ENCODE peak calls at places on chromosomes 5 and 9, in eight cellular contexts. W is choroid plexus epithelial cell, G is spleen, M is uterus, P is MCF 10A, Q is mammary epithelial cell, R is IMR-90, N is GM10248. V is an unnamed sample.

GRCh38 chr9:71647094-71647591 is 121.2 kb downstream of the CEMIP2 start:
- DNase-seq in R (peak), W (peak), P (peak), N (no peak), M (peak), Q (peak), G (peak), V (no peak)

GRCh38 chr5:125559296-125559695 is 812.9 kb upstream of the ZNF608 start:
- DNase-seq in Q (peak), W (peak), G (no peak), R (peak), N (no peak), M (peak), P (peak), V (no peak)

GRCh38 chr9:134734270-134734669 is 92.7 kb downstream of the COL5A1 start:
- DNase-seq in Q (no peak), G (no peak), N (no peak), W (peak), M (peak), R (peak), P (peak), V (no peak)

GRCh38 chr9:73162987-73163763 is 11.5 kb downstream of the ANXA1 start:
- DNase-seq in M (no peak), N (no peak), P (no peak), Q (peak), W (no peak), R (no peak), G (no peak), V (no peak)

GRCh38 chr9:132748450-132748849 is 78.2 kb downstream of the GTF3C4 start:
- DNase-seq in Q (no peak), N (no peak), M (no peak), R (peak), W (peak), P (no peak), G (peak), V (peak)

GRCh38 chr9:123399803-123400378 is 43.9 kb downstream of the CRB2 start:
- DNase-seq in P (no peak), R (no peak), G (no peak), W (no peak), N (peak), Q (no peak), M (no peak), V (no peak)

GRCh38 chr9:129221233-129221632 is 43.2 kb upstream of the IER5L start:
- DNase-seq in R (no peak), M (no peak), G (no peak), N (no peak), W (no peak), P (no peak), Q (no peak), V (no peak)

GRCh38 chr5:128777052-128777451 is 188.2 kb upstream of the SLC27A6 start:
- DNase-seq in M (no peak), W (peak), N (peak), P (peak), R (no peak), Q (peak), G (no peak), V (no peak)

GRCh38 chr9:136137321-136138054 is 18.8 kb upstream of the TMEM250 start:
- DNase-seq in G (no peak), N (no peak), R (no peak), Q (no peak), P (no peak), W (no peak), M (no peak), V (no peak)

GRCh38 chr5:128118214-128118613 is 34.6 kb downstream of the SLC12A2 start:
- DNase-seq in R (no peak), G (no peak), Q (no peak), P (no peak), M (no peak), W (no peak), N (no peak), V (no peak)

GRCh38 chr9:136562746-136563506 is 17.1 kb upstream of the NOTCH1 start:
- DNase-seq in P (no peak), W (no peak), R (no peak), N (no peak), M (no peak), G (no peak), Q (no peak), V (no peak)

GRCh38 chr5:976849-977751 is 31.5 kb upstream of the NKD2 start:
- DNase-seq in W (no peak), N (no peak), P (no peak), R (no peak), G (no peak), M (no peak), Q (no peak), V (no peak)

GRCh38 chr5:177609076-177610059 is 9.4 kb downstream of the B4GALT7 start:
- DNase-seq in M (no peak), Q (no peak), W (no peak), R (no peak), N (no peak), G (no peak), P (no peak), V (no peak)

GRCh38 chr5:108398964-108399363 is 17.1 kb upstream of the FBXL17 start:
- DNase-seq in W (no peak), P (no peak), Q (no peak), M (no peak), R (no peak), N (no peak), G (no peak), V (no peak)

GRCh38 chr5:161544350-161544765 is 2.2 kb downstream of the GABRB2 start:
- DNase-seq in W (peak), P (peak), R (peak), Q (peak), G (no peak), N (peak), M (no peak), V (no peak)

GRCh38 chr5:141084487-141084989 is 9.9 kb upstream of the PCDHB2 start:
- DNase-seq in N (no peak), P (peak), G (no peak), Q (peak), R (peak), M (peak), W (peak), V (no peak)

GRCh38 chr9:127550751-127551150 is 61.3 kb upstream of the STXBP1 start:
- DNase-seq in W (no peak), G (no peak), M (no peak), Q (no peak), N (no peak), P (no peak), R (no peak), V (no peak)

GRCh38 chr5:157148734-157149615 is 6.3 kb upstream of the MED7 start:
- DNase-seq in G (no peak), R (peak), M (peak), Q (peak), N (peak), P (peak), W (peak), V (no peak)

GRCh38 chr9:17423681-17424011 is 155.2 kb upstream of the SH3GL2 start:
- DNase-seq in P (no peak), N (no peak), M (no peak), R (no peak), Q (no peak), W (no peak), G (no peak), V (no peak)

GRCh38 chr5:158910782-158911692 is 188.7 kb downstream of the EBF1 start:
- DNase-seq in N (peak), Q (peak), P (no peak), G (no peak), W (peak), M (no peak), R (peak), V (no peak)

GRCh38 chr5:53571403-53571802 is 11.0 kb downstream of the NDUFS4 start:
- DNase-seq in W (no peak), G (no peak), Q (no peak), R (no peak), N (no peak), P (no peak), M (no peak), V (no peak)

GRCh38 chr5:116446356-116447005 is 128.1 kb downstream of the SEMA6A start:
- DNase-seq in W (no peak), M (no peak), Q (no peak), N (no peak), P (no peak), G (no peak), R (no peak), V (no peak)

GRCh38 chr9:118463419-118463818 is 759.2 kb downstream of the TLR4 start:
- DNase-seq in G (no peak), P (no peak), R (no peak), Q (no peak), W (no peak), N (no peak), M (no peak), V (no peak)
- TF ChIP-seq CTCF in G (no peak), P (no peak), R (no peak), Q (no peak), W (no peak), N (no peak), M (no peak), V (no peak)

GRCh38 chr9:101437806-101438232 is 2.2 kb upstream of the ALDOB start:
- DNase-seq in R (no peak), P (no peak), G (peak), N (no peak), W (no peak), Q (no peak), M (no peak), V (no peak)
- TF ChIP-seq CTCF in R (no peak), P (no peak), G (no peak), N (no peak), W (no peak), Q (no peak), M (no peak), V (no peak)

GRCh38 chr9:6910032-6910431 is 152.3 kb downstream of the KDM4C start:
- DNase-seq in R (peak), P (peak), Q (no peak), M (no peak), G (no peak), N (peak), W (peak), V (no peak)
- TF ChIP-seq CTCF in R (peak), P (peak), Q (peak), M (no peak), G (no peak), N (peak), W (peak), V (peak)

DNA sequence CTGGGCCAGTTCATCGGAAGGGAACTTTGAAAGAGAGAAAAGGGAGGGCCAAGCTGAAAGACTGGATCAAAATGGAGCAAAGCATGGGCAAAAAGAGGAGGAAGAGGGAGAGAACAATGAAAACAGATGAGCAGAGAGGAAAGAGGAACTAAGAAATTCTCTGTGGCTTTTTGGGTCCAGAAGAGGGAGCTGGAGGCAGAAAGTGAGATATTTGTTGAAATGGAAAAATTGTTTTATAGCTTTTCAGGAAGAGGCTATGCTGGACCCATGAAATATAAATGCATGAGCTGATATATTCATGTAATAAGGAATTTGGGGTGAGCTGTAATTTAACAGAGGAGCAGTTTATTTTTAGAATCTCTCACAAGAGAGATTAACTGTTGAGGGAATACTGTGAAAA is 457.3 kb downstream of the DMAC1 start:
- DNase-seq in P (no peak), N (peak), R (no peak), W (peak), G (no peak), M (no peak), Q (no peak), V (no peak)
- TF ChIP-seq CTCF in P (no peak), N (no peak), R (peak), W (peak), G (no peak), M (no peak), Q (no peak), V (peak)

GRCh38 chr5:155258139-155258538 is 244.6 kb downstream of the KIF4B start:
- DNase-seq in R (no peak), N (no peak), M (no peak), Q (no peak), W (no peak), P (no peak), G (no peak), V (no peak)

GRCh38 chr5:155259648-155260047 is 246.1 kb downstream of the KIF4B start:
- DNase-seq in M (no peak), P (no peak), R (no peak), N (no peak), Q (no peak), G (no peak), W (no peak), V (no peak)

GRCh38 chr5:155264809-155265208 is 251.3 kb downstream of the KIF4B start:
- DNase-seq in N (no peak), Q (no peak), G (no peak), R (no peak), W (no peak), M (no peak), P (no peak), V (no peak)

GRCh38 chr5:155263381-155263780 is 249.8 kb downstream of the KIF4B start:
- DNase-seq in M (no peak), Q (peak), G (no peak), N (no peak), P (no peak), R (no peak), W (no peak), V (no peak)

GRCh38 chr5:155260798-155261197 is 247.2 kb downstream of the KIF4B start:
- DNase-seq in N (no peak), W (no peak), G (no peak), M (no peak), R (no peak), Q (no peak), P (peak), V (no peak)
- TF ChIP-seq CTCF in N (peak), W (no peak), G (no peak), M (no peak), R (no peak), Q (peak), P (peak), V (peak)

GRCh38 chr5:180071418-180072255 is at the start of gene RNF130:
- DNase-seq in P (peak), R (peak), Q (peak), W (peak), N (peak), M (peak), G (peak), V (peak)
- TF ChIP-seq CTCF in P (no peak), R (no peak), Q (no peak), W (no peak), N (no peak), M (no peak), G (peak), V (no peak)